ENCODE peak calls at places on chromosomes 11 and 22, in four cellular contexts. P, G, T and N are unnamed samples.
A peak's percentile ranks its signal among the peaks of the same experiment; 100 is the strongest.

GRCh38 chr22:42581762-42582716 is 28.3 kb downstream of the SERHL2 start:
- DNase-seq in G (peak; percentile 81), T (peak; percentile 96), P (peak; percentile 50), N (peak; percentile 79)

GRCh38 chr11:128689946-128690745 is 3.7 kb upstream of the FLI1 start:
- DNase-seq in P (peak; percentile 29), T (no peak), G (no peak), N (no peak)

GRCh38 chr22:23164091-23164490 is 16.2 kb upstream of the BCR start:
- DNase-seq in G (no peak), P (no peak), T (no peak), N (no peak)

GRCh38 chr11:15327786-15328231 is 213.1 kb downstream of the INSC start:
- DNase-seq in P (peak; percentile 33), T (peak; percentile 89), G (peak; percentile 35), N (peak; percentile 84)

GRCh38 chr22:39943366-39943765 is 16.8 kb upstream of the TMA7B start:
- DNase-seq in G (no peak), T (no peak), P (no peak), N (peak; percentile 17)

GRCh38 chr11:72331761-72332160 is 87.8 kb upstream of the PHOX2A start:
- DNase-seq in T (no peak), P (no peak), G (no peak), N (no peak)

GRCh38 chr11:128455766-128456165 is 131.6 kb downstream of the ETS1 start:
- DNase-seq in P (no peak), T (no peak), G (no peak), N (no peak)

GRCh38 chr22:29116397-29117123 is 43.7 kb downstream of the KREMEN1 start:
- DNase-seq in G (no peak), T (no peak), P (no peak), N (no peak)

GRCh38 chr11:130813638-130814037 is 102.6 kb downstream of the SNX19 start:
- DNase-seq in P (no peak), G (no peak), T (peak; percentile 68), N (no peak)

GRCh38 chr11:47590026-47590861 is 3.8 kb downstream of the FAM180B start:
- DNase-seq in T (no peak), G (no peak), P (peak; percentile 14), N (no peak)

GRCh38 chr11:33828604-33829429 is 54.5 kb upstream of the FBXO3 start:
- DNase-seq in P (no peak), T (no peak), G (no peak), N (peak; percentile 15)

GRCh38 chr11:67504023-67504949 is 877 bp downstream of the PITPNM1 start:
- DNase-seq in T (no peak), G (no peak), P (peak; percentile 15), N (peak; percentile 37)

GRCh38 chr22:27930246-27931060 is 11.4 kb upstream of the PITPNB start:
- DNase-seq in P (no peak), T (no peak), G (no peak), N (no peak)

GRCh38 chr22:36580846-36581245 is 51.9 kb upstream of the EIF3D start:
- DNase-seq in T (no peak), G (no peak), P (no peak), N (no peak)

GRCh38 chr11:45079943-45080719 is 66.3 kb upstream of the PRDM11 start:
- DNase-seq in P (no peak), T (no peak), G (no peak), N (no peak)

GRCh38 chr22:40878937-40879336 is 17.0 kb upstream of the DNAJB7 start:
- DNase-seq in P (no peak), G (no peak), T (no peak), N (no peak)

GRCh38 chr11:22898036-22898435 is 37.8 kb upstream of the CCDC179 start:
- DNase-seq in P (no peak), T (no peak), G (no peak), N (no peak)

GRCh38 chr22:19463491-19464469 is 15.2 kb downstream of the UFD1 start:
- DNase-seq in G (no peak), P (peak; percentile 9), T (no peak), N (no peak)

GRCh38 chr22:25666308-25666707 is 75.7 kb upstream of the MYO18B start:
- DNase-seq in P (no peak), T (no peak), G (peak; percentile 58), N (peak; percentile 18)

GRCh38 chr11:93054881-93055280 is 85.4 kb downstream of the MTNR1B start:
- DNase-seq in P (peak; percentile 95), T (no peak), G (no peak), N (no peak)

GRCh38 chr11:76903325-76903724 is 42.6 kb downstream of the ACER3 start:
- DNase-seq in P (no peak), T (no peak), G (no peak), N (no peak)

GRCh38 chr11:125945797-125946520 is at the start of gene VSIG10L2:
- DNase-seq in P (no peak), T (peak; percentile 82), G (no peak), N (no peak)

GRCh38 chr11:65782816-65783228 is 2.0 kb upstream of the AP5B1 start:
- DNase-seq in G (no peak), P (no peak), T (no peak), N (no peak)

GRCh38 chr11:74384641-74385040 is 13.6 kb downstream of the PGM2L1 start:
- DNase-seq in T (no peak), G (no peak), P (no peak), N (no peak)

GRCh38 chr11:44621784-44622183 is 56.3 kb downstream of the CD82 start:
- DNase-seq in G (peak; percentile 21), P (no peak), T (peak; percentile 86), N (peak; percentile 2)

GRCh38 chr11:3157381-3158130 is 7.6 kb downstream of the OSBPL5 start:
- DNase-seq in T (no peak), P (no peak), G (no peak), N (no peak)

GRCh38 chr11:76161261-76161961 is 44.9 kb downstream of the WNT11 start:
- DNase-seq in P (peak; percentile 3), T (no peak), G (no peak), N (no peak)

GRCh38 chr11:278001-278951 is at the start of gene NLRP6:
- DNase-seq in P (no peak), T (no peak), G (no peak), N (no peak)

GRCh38 chr11:1560618-1561251 is 11.3 kb downstream of the DUSP8 start:
- DNase-seq in P (no peak), G (no peak), T (no peak), N (no peak)
- TF ChIP-seq CTCF in P (no peak), G (no peak), T (no peak), N (no peak)

DNA sequence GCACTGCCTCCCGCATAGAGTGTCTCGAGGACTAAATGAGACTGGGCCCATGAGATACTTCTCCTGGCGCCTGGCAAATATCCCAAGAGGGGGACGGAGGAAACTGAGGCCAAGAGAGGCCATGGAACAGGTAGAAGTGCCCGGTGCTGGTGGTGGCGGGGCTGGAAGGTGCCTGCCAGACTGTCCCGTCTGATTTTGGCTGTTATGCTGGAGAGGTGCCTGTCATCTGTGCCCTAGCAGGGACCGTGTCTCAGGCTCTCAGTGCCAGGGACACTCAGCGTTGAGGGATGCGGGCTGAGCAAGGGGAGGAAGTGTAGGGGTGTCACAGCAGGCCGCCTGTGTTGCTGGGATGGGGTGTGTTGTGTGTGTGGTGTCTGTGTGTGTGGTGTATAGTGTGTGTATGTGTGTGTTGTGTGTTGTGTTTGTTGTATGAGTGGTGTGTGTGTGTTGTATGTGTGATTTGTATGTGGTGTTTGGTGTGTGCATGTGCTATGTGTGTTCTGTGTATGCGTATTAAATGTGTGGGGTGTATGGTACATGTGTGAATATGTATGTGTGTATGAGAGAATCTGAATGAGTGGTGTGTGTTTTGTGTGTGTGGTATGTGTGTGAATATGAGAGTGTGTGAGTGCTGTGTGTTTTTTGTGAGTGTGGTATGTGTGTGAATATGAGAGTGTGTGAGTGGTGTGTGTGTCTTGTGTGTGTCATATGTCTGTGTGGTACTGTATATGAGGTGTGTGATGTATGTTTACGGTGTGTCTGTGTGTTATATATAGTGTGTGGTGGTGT is 21.3 kb upstream of the SHISAL1 start:
- DNase-seq in G (no peak), T (no peak), P (no peak), N (no peak)
- TF ChIP-seq CTCF in G (no peak), T (no peak), P (no peak), N (no peak)

GRCh38 chr22:37906364-37907008 is 389 bp downstream of the MICALL1 start:
- DNase-seq in P (no peak), T (no peak), G (no peak), N (no peak)

GRCh38 chr22:37907036-37907954 is 1.2 kb downstream of the MICALL1 start:
- DNase-seq in G (no peak), T (no peak), P (no peak), N (no peak)

GRCh38 chr22:37909756-37910155 is 3.7 kb downstream of the MICALL1 start:
- DNase-seq in G (no peak), P (no peak), T (no peak), N (no peak)

GRCh38 chr22:37904572-37905533 is 1.2 kb upstream of the MICALL1 start:
- DNase-seq in T (no peak), G (peak; percentile 39), P (peak; percentile 98), N (no peak)

DNA sequence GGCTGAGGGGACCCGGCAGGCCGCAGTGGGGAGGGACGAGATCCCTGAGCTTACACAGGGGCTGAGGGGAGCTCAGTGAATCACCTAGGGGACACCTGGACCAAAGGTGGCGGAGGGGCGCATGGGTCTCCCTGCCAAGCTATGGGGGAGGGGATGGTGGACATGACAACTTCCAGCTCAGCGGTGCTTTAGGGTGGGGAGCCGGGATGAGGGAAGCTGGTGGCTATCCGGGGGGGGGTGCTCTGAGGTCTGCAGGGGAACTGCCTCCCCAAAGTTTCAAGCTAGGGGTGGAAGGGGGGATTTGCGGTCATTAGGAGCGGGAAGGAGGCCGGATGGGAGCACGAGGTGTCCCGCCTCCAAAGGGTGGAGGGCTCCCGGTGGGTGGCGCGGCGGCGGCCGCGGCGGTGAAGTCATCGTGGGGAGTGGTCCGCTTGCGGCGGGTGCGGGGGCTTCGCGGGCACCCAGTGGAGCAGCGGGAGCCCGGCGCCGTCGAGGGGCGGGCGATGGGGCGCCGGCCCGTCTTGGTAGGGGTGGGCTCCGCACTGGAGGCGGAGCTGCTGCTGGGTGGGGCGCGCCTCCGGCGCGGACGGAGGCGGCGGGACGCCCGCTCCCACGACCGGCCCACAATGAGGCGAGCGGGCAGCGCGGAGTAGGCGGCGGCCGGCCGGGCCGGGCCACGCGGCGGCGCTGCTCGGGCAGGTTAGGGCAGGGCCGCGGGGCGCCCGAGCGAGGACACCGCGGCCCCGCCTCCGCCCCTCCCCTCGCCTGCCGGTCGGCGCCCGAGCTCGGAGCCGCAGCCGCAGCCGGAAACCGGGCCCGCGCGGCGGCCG is at the start of gene MICALL1:
- DNase-seq in G (peak; percentile 61), T (no peak), P (peak; percentile 80), N (peak; percentile 76)
- TF ChIP-seq CTCF in G (no peak), T (peak; percentile 34), P (no peak), N (no peak)

GRCh38 chr11:59263225-59263894 is 50.6 kb upstream of the MPEG1 start:
- DNase-seq in T (peak; percentile 84), P (no peak), G (no peak), N (peak; percentile 17)
- TF ChIP-seq CTCF in T (no peak), P (no peak), G (no peak), N (no peak)

DNA sequence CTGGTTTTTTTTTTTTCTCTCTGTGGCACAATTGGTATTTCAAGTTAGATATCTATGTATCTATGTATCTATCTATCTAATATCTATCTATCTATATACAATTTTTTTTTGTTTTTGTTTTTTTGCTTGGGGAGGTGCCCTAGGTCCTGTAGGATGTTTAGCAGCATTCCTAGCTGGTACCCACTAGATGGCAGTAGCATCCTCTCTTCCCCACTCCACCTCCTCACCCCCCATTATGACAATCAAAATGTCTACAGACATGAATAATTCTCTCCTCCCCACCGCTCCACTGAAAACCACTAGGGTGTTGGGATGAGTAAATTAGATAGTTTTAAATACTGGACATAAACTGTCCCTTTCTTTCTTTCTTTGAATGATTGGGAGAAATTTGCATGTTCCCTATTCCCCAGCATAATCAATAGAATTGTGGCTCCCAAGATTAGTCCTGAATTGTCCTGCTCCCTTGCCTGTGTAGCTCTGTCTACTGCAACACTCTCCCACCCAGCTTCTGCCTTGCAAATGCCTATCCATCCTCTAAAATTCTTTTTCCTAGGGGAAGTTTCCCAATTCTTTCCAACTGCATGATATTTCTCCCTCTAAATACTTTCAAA is 1152.4 kb downstream of the LRRC4C start:
- DNase-seq in P (peak; percentile 58), G (no peak), T (no peak), N (peak; percentile 25)
- TF ChIP-seq CTCF in P (peak; percentile 82), G (peak; percentile 20), T (peak; percentile 35), N (peak; percentile 29)